ENCODE peak calls at places on chromosome 17, in ten cellular contexts. S, O, P, C, T, W, F, Z, M and A are unnamed samples.

GRCh38 chr17:16286947-16287562 is 66.2 kb downstream of the CENPV start:
- DNase-seq in Z (no peak), F (no peak), M (no peak), S (peak), W (peak), T (peak), P (peak), O (no peak), C (no peak), A (peak)

GRCh38 chr17:9587969-9588656 is 11.7 kb downstream of the CFAP52 start:
- DNase-seq in W (no peak), Z (no peak), O (peak), S (no peak), P (peak), T (no peak), M (no peak), F (no peak), C (no peak), A (no peak)

GRCh38 chr17:27577124-27577761 is 53.7 kb upstream of the LGALS9 start:
- DNase-seq in W (peak), T (no peak), P (no peak), M (peak), S (peak), O (peak), Z (no peak), C (no peak), F (no peak), A (no peak)

GRCh38 chr17:32689348-32689747 is 187.6 kb downstream of the MYO1D start:
- DNase-seq in O (no peak), T (no peak), C (no peak), S (no peak), M (no peak), P (no peak), Z (no peak), W (no peak), F (no peak), A (no peak)

GRCh38 chr17:3865166-3865565 is 19.1 kb upstream of the NCBP3 start:
- DNase-seq in C (no peak), P (no peak), O (no peak), W (peak), M (peak), Z (no peak), F (peak), S (peak), T (no peak), A (no peak)

GRCh38 chr17:68812876-68813584 is 142.2 kb downstream of the ABCA8 start:
- DNase-seq in W (no peak), C (no peak), T (no peak), S (no peak), P (no peak), O (no peak), F (no peak), M (peak), Z (no peak), A (no peak)

GRCh38 chr17:65742433-65743312 is 181.2 kb upstream of the AXIN2 start:
- DNase-seq in O (no peak), W (no peak), P (peak), F (no peak), S (peak), M (peak), T (no peak), Z (no peak), C (peak), A (no peak)

GRCh38 chr17:29778936-29779811 is 150.9 kb downstream of the SSH2 start:
- DNase-seq in T (peak), F (peak), P (peak), M (peak), W (peak), O (peak), C (no peak), Z (peak), S (peak), A (peak)

GRCh38 chr17:47918003-47918402 is 22.0 kb downstream of the SP2 start:
- DNase-seq in O (no peak), S (peak), P (no peak), W (no peak), C (no peak), T (no peak), M (no peak), Z (no peak), F (no peak), A (no peak)

GRCh38 chr17:65170839-65171238 is 33.7 kb downstream of the RGS9 start:
- DNase-seq in Z (no peak), S (peak), M (peak), F (peak), C (no peak), P (no peak), T (no peak), W (no peak), O (no peak), A (no peak)

GRCh38 chr17:77834170-77835115 is 124.1 kb upstream of the TNRC6C start:
- DNase-seq in T (peak), O (peak), Z (peak), F (peak), S (peak), C (peak), M (peak), P (no peak), W (peak), A (no peak)

GRCh38 chr17:61237275-61237674 is 162.4 kb upstream of the TBX2 start:
- DNase-seq in W (no peak), P (peak), Z (no peak), S (no peak), T (no peak), F (no peak), C (no peak), M (no peak), O (peak), A (no peak)

GRCh38 chr17:43453331-43453812 is 30.4 kb upstream of the DHX8 start:
- DNase-seq in M (no peak), C (no peak), T (no peak), P (no peak), Z (no peak), F (no peak), O (peak), S (no peak), W (no peak), A (no peak)

GRCh38 chr17:1640329-1641064 is 5.0 kb downstream of the SCARF1 start:
- DNase-seq in C (no peak), M (no peak), S (no peak), F (no peak), Z (no peak), W (no peak), O (no peak), T (no peak), P (no peak), A (no peak)

GRCh38 chr17:17876959-17877547 is 40.3 kb upstream of the SREBF1 start:
- DNase-seq in S (peak), C (no peak), O (peak), W (peak), F (peak), P (no peak), M (peak), Z (no peak), T (no peak), A (no peak)

GRCh38 chr17:16199093-16199492 is 16.2 kb downstream of the NCOR1 start:
- DNase-seq in T (no peak), O (no peak), F (no peak), C (no peak), Z (no peak), S (peak), W (no peak), P (peak), M (no peak), A (no peak)

GRCh38 chr17:5557485-5557884 is 26.8 kb downstream of the NLRP1 start:
- DNase-seq in P (no peak), C (peak), W (no peak), M (peak), F (no peak), S (peak), O (no peak), Z (no peak), T (no peak), A (no peak)

GRCh38 chr17:9816472-9816871 is 5.4 kb downstream of the GSG1L2 start:
- DNase-seq in Z (no peak), W (no peak), P (no peak), S (no peak), C (no peak), O (no peak), F (no peak), M (no peak), T (no peak), A (no peak)

GRCh38 chr17:80110927-80111701 is 9.7 kb downstream of the GAA start:
- DNase-seq in P (no peak), W (no peak), S (no peak), Z (no peak), F (no peak), O (no peak), M (no peak), C (no peak), T (no peak), A (peak)

DNA sequence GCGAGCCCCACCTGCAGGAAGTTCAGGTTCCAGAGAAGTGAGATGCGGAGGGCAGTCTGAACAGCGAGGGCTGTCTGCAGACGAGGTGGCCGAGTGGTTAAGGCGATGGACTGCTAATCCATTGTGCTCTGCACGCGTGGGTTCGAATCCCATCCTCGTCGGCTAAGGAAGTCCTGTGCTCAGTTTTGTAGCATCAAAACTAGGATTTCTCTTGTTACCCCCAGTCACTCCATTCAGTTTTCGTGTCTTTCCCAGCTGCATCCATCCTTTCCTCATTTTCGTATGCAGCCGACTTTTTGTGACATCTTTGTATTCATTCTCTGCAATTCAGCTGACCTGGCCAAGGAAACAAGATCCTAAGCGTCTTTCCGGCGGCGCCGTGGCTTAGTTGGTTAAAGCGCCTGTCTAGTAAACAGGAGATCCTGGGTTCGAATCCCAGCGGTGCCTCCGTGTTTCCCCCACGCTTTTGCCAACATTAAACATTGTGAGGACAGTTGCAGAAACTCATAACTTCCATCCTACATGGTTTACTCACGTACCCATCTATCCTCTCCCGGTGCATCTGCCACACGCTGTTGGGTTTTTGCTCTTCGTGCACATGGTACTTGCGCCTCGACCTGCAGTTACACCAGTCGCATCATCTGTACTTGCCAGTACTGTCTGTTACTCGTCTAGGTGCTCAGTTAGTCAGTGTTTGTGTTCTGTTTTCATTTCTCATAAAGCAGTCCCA is 3.0 kb downstream of the BORCS6 start:
- DNase-seq in F (peak), S (peak), Z (peak), O (peak), C (peak), T (peak), M (peak), W (peak), P (peak), A (peak)
- TF ChIP-seq CTCF in F (peak), S (peak), Z (peak), O (no peak), C (peak), T (no peak), M (peak), W (peak), P (no peak), A (no peak)

GRCh38 chr17:565506-565905 is 149.1 kb downstream of the VPS53 start:
- DNase-seq in P (peak), O (no peak), C (no peak), F (no peak), M (no peak), Z (no peak), T (peak), S (no peak), W (no peak), A (no peak)
- TF ChIP-seq CTCF in P (peak), O (no peak), C (peak), F (no peak), M (peak), Z (no peak), T (no peak), S (peak), W (no peak), A (no peak)

DNA sequence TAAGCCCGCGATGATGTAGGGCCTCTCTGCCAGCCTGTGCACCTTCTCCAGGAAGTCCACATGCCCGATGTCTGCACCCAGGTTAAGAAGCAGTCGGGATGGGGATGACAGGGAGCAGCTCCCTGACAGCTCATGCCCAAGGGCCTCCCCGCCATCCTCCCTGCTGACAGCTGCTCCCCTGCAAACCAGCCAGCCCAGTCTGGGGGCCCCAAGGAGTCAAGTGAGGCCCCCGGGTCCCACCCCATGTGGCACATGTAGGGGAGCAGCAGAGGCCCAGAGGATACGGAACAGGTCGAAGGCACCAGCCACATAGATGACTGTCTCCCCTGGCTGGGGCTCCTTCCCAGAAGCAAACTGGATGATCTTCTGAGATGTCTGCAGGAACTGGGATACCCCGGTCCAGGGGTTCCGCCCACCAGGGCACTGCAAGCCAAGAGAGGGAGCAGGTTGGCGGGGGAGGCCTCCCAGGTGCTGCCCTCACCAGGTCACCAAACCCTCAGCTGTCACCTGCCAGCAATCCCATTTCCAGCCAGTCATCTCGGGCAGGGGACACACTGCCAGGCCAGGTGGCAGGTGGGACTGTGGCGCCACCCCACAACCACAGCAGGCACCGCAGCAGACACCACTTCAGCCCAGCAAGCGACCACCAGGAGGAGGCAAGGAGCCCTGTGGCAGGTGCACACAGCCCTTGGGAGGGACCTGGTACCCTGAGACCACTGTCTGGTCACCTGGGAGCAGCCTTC is 4.6 kb downstream of the PCYT2 start:
- DNase-seq in P (peak), S (no peak), F (no peak), Z (no peak), T (no peak), O (no peak), M (no peak), W (peak), C (no peak), A (no peak)
- TF ChIP-seq CTCF in P (peak), S (no peak), F (no peak), Z (peak), T (peak), O (no peak), M (no peak), W (no peak), C (no peak), A (no peak)

GRCh38 chr17:7215652-7216139 is 3.9 kb downstream of the DLG4 start:
- DNase-seq in M (no peak), Z (peak), S (no peak), T (no peak), C (no peak), O (no peak), F (no peak), P (peak), W (peak), A (no peak)

GRCh38 chr17:7213895-7214299 is 5.7 kb downstream of the DLG4 start:
- DNase-seq in S (peak), C (no peak), O (peak), W (no peak), M (peak), T (no peak), P (peak), F (no peak), Z (peak), A (peak)

GRCh38 chr17:7216242-7217112 is 3.2 kb downstream of the DLG4 start:
- DNase-seq in C (no peak), S (no peak), W (peak), O (no peak), P (no peak), F (no peak), Z (no peak), M (no peak), T (no peak), A (no peak)

GRCh38 chr17:7215136-7215638 is 4.4 kb downstream of the DLG4 start:
- DNase-seq in T (no peak), C (no peak), P (peak), Z (no peak), O (no peak), F (no peak), M (no peak), S (no peak), W (no peak), A (no peak)

GRCh38 chr17:7214300-7215135 is 5.1 kb downstream of the DLG4 start:
- DNase-seq in S (peak), W (peak), F (peak), Z (peak), M (peak), C (peak), O (peak), P (peak), T (peak), A (peak)
- TF ChIP-seq CTCF in S (peak), W (peak), F (peak), Z (peak), M (peak), C (peak), O (peak), P (peak), T (peak), A (no peak)

GRCh38 chr17:8576895-8577294 is 53.6 kb downstream of the MYH10 start:
- DNase-seq in M (no peak), T (no peak), F (no peak), P (no peak), O (no peak), S (no peak), C (no peak), W (no peak), Z (no peak), A (no peak)

GRCh38 chr17:8577868-8578267 is 52.7 kb downstream of the MYH10 start:
- DNase-seq in Z (no peak), O (no peak), P (no peak), S (no peak), W (no peak), T (no peak), M (no peak), C (no peak), F (no peak), A (no peak)

GRCh38 chr17:8574687-8575086 is 55.8 kb downstream of the MYH10 start:
- DNase-seq in S (peak), C (no peak), Z (no peak), P (peak), T (no peak), W (peak), M (no peak), O (no peak), F (no peak), A (no peak)

GRCh38 chr17:8572767-8573166 is 57.8 kb downstream of the MYH10 start:
- DNase-seq in W (no peak), O (no peak), S (peak), M (no peak), P (no peak), Z (no peak), F (no peak), C (no peak), T (no peak), A (no peak)
- TF ChIP-seq CTCF in W (peak), O (no peak), S (peak), M (peak), P (no peak), Z (peak), F (no peak), C (peak), T (no peak), A (no peak)

GRCh38 chr17:63436523-63437110 is 9.5 kb downstream of the CYB561 start:
- DNase-seq in T (no peak), C (no peak), M (no peak), P (peak), O (peak), F (no peak), Z (no peak), S (no peak), W (no peak), A (no peak)

GRCh38 chr17:63437287-63438091 is 8.6 kb downstream of the CYB561 start:
- DNase-seq in Z (no peak), P (no peak), T (no peak), W (no peak), O (peak), S (no peak), M (no peak), F (no peak), C (no peak), A (no peak)

GRCh38 chr17:63435681-63436522 is 10.2 kb downstream of the CYB561 start:
- DNase-seq in O (no peak), M (no peak), F (no peak), S (no peak), Z (no peak), W (no peak), T (no peak), P (peak), C (no peak), A (no peak)

GRCh38 chr17:63433746-63434591 is 12.1 kb downstream of the CYB561 start:
- DNase-seq in S (peak), W (peak), P (no peak), M (peak), Z (peak), O (peak), C (peak), T (no peak), F (peak), A (peak)

DNA sequence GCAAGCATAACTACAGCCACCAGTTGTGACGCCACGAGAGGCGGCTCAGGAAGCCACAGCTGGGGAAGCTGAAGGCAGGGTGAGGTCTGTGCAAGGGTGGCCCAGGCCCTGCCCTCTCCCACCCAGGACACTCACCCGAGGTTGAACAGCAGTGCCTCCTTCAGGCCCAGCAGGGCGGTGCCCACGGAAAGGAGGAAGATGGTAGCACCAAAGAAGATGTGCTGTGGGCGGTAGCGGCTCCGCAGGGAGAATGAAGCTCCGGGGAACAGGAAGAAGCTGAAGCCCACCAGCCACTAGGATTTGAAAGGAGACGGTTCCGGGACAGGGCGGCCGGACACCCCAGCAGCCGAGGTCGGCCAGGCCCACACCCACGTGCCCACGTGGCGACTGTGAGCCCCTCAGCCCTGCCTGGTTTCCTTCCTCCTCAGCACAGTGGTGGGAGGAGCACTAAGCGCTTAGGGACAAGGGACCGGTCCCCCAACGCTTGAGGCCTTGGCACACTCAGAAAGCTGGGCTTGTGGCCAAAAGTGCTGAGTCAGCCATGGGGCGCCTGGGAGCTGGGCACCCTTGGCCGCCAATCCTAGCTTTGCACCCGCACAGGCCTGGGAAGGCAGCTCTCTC is 11.0 kb downstream of the CYB561 start:
- DNase-seq in C (no peak), P (no peak), Z (peak), F (peak), W (peak), S (peak), T (no peak), O (peak), M (peak), A (peak)
- TF ChIP-seq CTCF in C (peak), P (peak), Z (peak), F (no peak), W (no peak), S (no peak), T (no peak), O (no peak), M (no peak), A (no peak)

GRCh38 chr17:64005734-64006167 is 7.6 kb downstream of the PRR29 start:
- DNase-seq in P (no peak), F (no peak), S (no peak), M (no peak), O (no peak), Z (no peak), W (no peak), C (no peak), T (peak), A (no peak)
- TF ChIP-seq CTCF in P (no peak), F (no peak), S (no peak), M (no peak), O (no peak), Z (no peak), W (no peak), C (no peak), T (no peak), A (no peak)